ENCODE peak calls at places on chromosome 5, in nine cellular contexts. D is upper lobe of right lung; F is upper lobe of left lung; T is mammary epithelial cell; I is foreskin fibroblast; P is activated CD8-positive, alpha-beta T cell treated with anti-CD3 and anti-CD28 coated beads for 36 hours; N is colonic mucosa; G is IMR-90; C is PC-3. U is an unnamed sample.

GRCh38 chr5:93330506-93330905 is 250.5 kb downstream of the NR2F1-AS1 start:
- DNase-seq in C (peak; percentile 82), T (peak; percentile 84), N (no peak), P (no peak), D (no peak), F (no peak), G (peak; percentile 79), I (peak; percentile 16), U (no peak)

GRCh38 chr5:78706825-78707224 is 58.3 kb upstream of the LHFPL2 start:
- DNase-seq in D (no peak), N (no peak), P (no peak), T (no peak), F (no peak), G (peak; percentile 41), I (no peak), C (no peak), U (peak; percentile 61)

GRCh38 chr5:65248896-65249295 is 232.8 kb downstream of the ADAMTS6 start:
- DNase-seq in F (no peak), G (no peak), I (no peak), T (no peak), D (no peak), N (no peak), C (no peak), P (no peak), U (no peak)

GRCh38 chr5:58046371-58046770 is 413.5 kb downstream of the PLK2 start:
- DNase-seq in G (no peak), I (no peak), T (no peak), C (no peak), N (no peak), D (no peak), F (no peak), P (no peak), U (no peak)

GRCh38 chr5:133075572-133076536 is 24.0 kb downstream of the HSPA4 start:
- DNase-seq in F (no peak), D (no peak), N (no peak), T (no peak), G (no peak), P (no peak), C (no peak), I (peak; percentile 42), U (no peak)

GRCh38 chr5:44932922-44933585 is 124.3 kb downstream of the MRPS30 start:
- DNase-seq in I (no peak), C (peak; percentile 36), N (no peak), D (no peak), P (no peak), F (no peak), T (no peak), G (no peak), U (no peak)

GRCh38 chr5:15442183-15442550 is 57.8 kb upstream of the FBXL7 start:
- DNase-seq in T (no peak), P (no peak), N (no peak), G (no peak), I (no peak), F (no peak), D (no peak), C (no peak), U (no peak)

GRCh38 chr5:38830521-38831051 is 15.2 kb upstream of the OSMR start:
- DNase-seq in C (peak; percentile 93), D (no peak), P (no peak), F (no peak), T (peak; percentile 93), N (no peak), I (peak; percentile 76), G (peak; percentile 74), U (peak; percentile 54)

GRCh38 chr5:114237766-114238165 is 124.1 kb upstream of the KCNN2 start:
- DNase-seq in D (no peak), F (no peak), T (peak; percentile 41), P (peak; percentile 5), I (peak; percentile 76), N (no peak), G (peak; percentile 99), C (peak; percentile 27), U (peak; percentile 39)

DNA sequence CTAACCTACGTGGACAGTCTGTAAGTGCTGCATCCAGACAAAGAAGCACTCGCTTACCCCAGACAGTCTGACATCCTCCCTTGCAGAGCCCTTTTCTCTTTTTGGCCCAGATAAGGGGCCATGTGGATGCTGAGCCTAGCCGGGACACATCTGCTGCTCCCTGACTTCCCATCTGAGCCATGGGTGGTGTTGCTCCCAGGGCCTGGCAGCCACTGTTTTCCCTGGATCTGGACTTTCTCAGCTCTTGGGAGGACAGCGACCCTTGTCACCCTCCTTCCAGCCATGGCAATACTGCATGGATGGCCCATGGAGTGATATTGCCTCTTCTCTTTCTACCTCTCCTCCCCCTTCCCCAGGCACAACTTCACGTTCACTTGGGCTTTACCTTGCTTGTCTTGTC is 4.2 kb downstream of the NEURL1B start:
- DNase-seq in G (no peak), C (no peak), T (no peak), P (no peak), D (peak; percentile 43), F (no peak), I (no peak), N (no peak), U (no peak)
- TF ChIP-seq CTCF in G (no peak), C (no peak), T (no peak), P (no peak), D (no peak), F (no peak), I (no peak), N (no peak), U (no peak)

GRCh38 chr5:10151656-10152055 is 98.0 kb downstream of the ATPSCKMT start:
- DNase-seq in N (no peak), D (no peak), C (peak; percentile 28), P (no peak), T (no peak), G (peak; percentile 9), F (no peak), I (no peak), U (peak; percentile 14)

GRCh38 chr5:10149911-10150310 is 99.8 kb downstream of the ATPSCKMT start:
- DNase-seq in I (no peak), D (no peak), T (no peak), G (no peak), F (no peak), C (no peak), P (no peak), N (no peak), U (no peak)

GRCh38 chr5:10144040-10144439 is 105.6 kb downstream of the ATPSCKMT start:
- DNase-seq in N (no peak), C (no peak), P (no peak), T (no peak), G (no peak), D (no peak), F (no peak), I (no peak), U (no peak)

GRCh38 chr5:10140195-10140973 is 109.3 kb downstream of the ATPSCKMT start:
- DNase-seq in T (no peak), N (no peak), P (no peak), G (peak; percentile 7), F (no peak), I (peak; percentile 33), C (peak; percentile 58), D (no peak), U (peak; percentile 10)

DNA sequence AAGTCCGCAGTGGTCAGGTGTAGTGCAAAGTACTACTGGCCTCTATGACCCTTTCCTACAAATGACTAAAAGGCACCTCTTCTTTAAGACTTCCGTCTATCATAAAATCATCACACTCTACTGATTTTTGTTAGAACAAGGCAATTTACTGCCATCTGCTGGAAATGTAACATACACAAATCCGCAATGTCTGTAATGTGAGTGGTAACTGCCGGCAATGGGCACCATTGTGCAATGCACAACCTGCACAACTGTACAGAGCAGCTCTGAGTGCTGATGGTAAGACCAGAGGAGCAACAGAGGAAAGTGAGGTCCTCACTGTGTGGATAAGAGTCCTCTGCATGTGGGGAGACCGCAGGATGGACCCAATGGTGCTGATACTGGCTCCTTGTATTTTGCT is 103.8 kb downstream of the ATPSCKMT start:
- DNase-seq in P (no peak), C (peak; percentile 87), D (no peak), G (peak; percentile 66), I (peak; percentile 64), F (no peak), T (peak; percentile 33), N (no peak), U (peak; percentile 82)
- TF ChIP-seq CTCF in P (no peak), C (peak; percentile 91), D (peak; percentile 14), G (peak; percentile 55), I (peak; percentile 16), F (no peak), T (peak; percentile 28), N (no peak), U (peak; percentile 63)

GRCh38 chr5:32794086-32794485 is 83.0 kb downstream of the NPR3 start:
- DNase-seq in I (peak; percentile 62), C (peak; percentile 59), D (no peak), P (no peak), G (peak; percentile 54), F (no peak), T (no peak), N (no peak), U (peak; percentile 63)
- TF ChIP-seq CTCF in I (peak; percentile 45), C (peak; percentile 75), D (no peak), P (no peak), G (peak; percentile 48), F (no peak), T (no peak), N (no peak), U (peak; percentile 72)

DNA sequence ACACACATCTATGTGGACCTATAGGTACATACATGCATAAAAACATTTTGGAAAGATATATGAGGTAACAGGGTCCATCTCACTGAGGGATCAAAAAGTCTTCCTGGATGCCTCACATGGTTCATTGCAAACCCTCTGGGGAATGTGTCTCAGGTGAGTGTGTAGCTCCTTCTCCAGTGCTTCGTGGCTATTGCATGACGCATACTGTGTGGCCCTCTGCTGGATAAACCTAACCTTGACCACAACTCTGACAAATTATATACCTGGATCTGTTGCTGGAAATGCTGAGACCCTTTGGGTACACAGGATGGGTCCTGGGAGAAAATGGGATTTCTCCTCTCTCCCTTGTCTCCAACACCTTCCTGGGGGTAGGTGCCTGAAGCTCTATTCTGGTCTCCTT is 91.9 kb downstream of the JAKMIP2 start:
- DNase-seq in N (no peak), P (no peak), F (no peak), T (peak; percentile 50), D (no peak), G (peak; percentile 1), C (peak; percentile 90), I (no peak), U (peak; percentile 7)
- TF ChIP-seq CTCF in N (no peak), P (no peak), F (no peak), T (peak; percentile 29), D (no peak), G (no peak), C (peak; percentile 83), I (no peak), U (peak; percentile 14)

DNA sequence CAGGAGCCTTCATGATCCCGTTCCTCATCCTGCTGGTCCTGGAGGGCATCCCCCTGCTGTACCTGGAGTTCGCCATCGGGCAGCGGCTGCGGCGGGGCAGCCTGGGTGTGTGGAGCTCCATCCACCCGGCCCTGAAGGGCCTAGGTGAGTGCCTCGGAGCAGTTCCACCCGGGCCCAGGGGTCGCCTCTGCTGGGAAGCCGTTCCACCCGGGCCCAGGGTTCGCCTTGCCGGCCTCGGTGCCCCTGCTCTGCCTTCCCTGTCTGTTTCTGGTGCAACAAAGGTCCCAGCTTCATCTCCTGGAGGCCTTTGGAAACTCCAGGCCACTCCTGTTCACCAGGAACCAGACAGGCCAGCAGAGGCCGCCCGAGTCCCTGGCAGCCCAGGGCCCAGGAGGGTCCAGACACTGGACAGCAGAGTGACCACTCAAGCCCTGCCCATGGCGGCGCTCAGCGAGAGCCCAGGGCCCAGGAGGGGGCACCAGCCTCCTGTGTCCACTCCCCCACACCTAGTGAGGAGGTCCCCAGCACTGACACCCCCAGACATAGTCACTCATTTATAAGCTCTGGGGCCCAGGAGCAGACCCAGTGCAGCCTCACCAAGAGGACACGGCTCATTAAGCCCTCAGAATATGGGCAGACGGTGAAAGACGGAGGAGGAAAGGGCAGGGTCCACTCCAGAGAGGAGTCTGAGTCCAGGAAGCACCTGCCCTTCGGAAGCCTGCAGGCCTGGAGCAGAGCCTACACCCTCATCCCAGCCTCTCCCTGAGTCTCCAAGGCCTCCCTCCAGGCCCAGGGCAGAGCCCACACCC is 7.6 kb downstream of the SLC6A19 start:
- DNase-seq in C (peak; percentile 25), F (no peak), D (no peak), T (no peak), P (no peak), G (no peak), N (peak; percentile 54), I (peak; percentile 34), U (peak; percentile 28)
- TF ChIP-seq CTCF in C (peak; percentile 42), F (peak; percentile 41), D (peak; percentile 23), T (peak; percentile 8), P (no peak), G (peak; percentile 38), N (peak; percentile 57), I (peak; percentile 36), U (peak; percentile 59)